ENCODE peak calls at places on chromosomes 16 and 17, in ten cellular contexts. E, S, P, U, T, K, A, X, N and G are unnamed samples.

GRCh38 chr17:75736173-75736835 is 15.0 kb downstream of the ITGB4 start:
- DNase-seq in E (no peak), S (no peak), P (no peak), U (no peak), T (no peak), K (no peak), A (peak; percentile 40), X (no peak), N (no peak), G (no peak)

GRCh38 chr16:84647830-84648594 is at the start of gene KLHL36:
- DNase-seq in E (no peak), S (peak; percentile 19), P (no peak), U (no peak), T (peak; percentile 68), K (peak; percentile 54), A (peak; percentile 79), X (no peak), N (no peak), G (peak; percentile 52)

GRCh38 chr17:66347661-66348604 is 45.5 kb downstream of the PRKCA start:
- DNase-seq in E (peak; percentile 56), S (peak; percentile 83), P (no peak), U (peak; percentile 57), T (no peak), K (peak; percentile 54), A (no peak), X (peak; percentile 36), N (no peak), G (no peak)

GRCh38 chr17:27199948-27200347 is 94.0 kb upstream of the WSB1 start:
- DNase-seq in E (no peak), S (peak; percentile 20), P (no peak), U (no peak), T (no peak), K (no peak), A (no peak), X (peak; percentile 8), N (no peak), G (no peak)

GRCh38 chr16:14668556-14669223 is 25.4 kb downstream of the PLA2G10 start:
- DNase-seq in E (no peak), S (no peak), P (no peak), U (no peak), T (no peak), K (no peak), A (no peak), X (no peak), N (no peak), G (no peak)

GRCh38 chr17:76983431-76983830 is 115.2 kb downstream of the MGAT5B start:
- DNase-seq in E (no peak), S (no peak), P (no peak), U (no peak), T (no peak), K (no peak), A (no peak), X (no peak), N (no peak), G (no peak)

GRCh38 chr16:57946181-57946801 is 24.6 kb downstream of the CNGB1 start:
- DNase-seq in E (no peak), S (no peak), P (no peak), U (no peak), T (peak; percentile 55), K (no peak), A (no peak), X (no peak), N (no peak), G (no peak)

GRCh38 chr16:84600343-84601229 is 17.3 kb downstream of the COTL1 start:
- DNase-seq in E (peak; percentile 45), S (no peak), P (no peak), U (no peak), T (no peak), K (peak; percentile 57), A (no peak), X (no peak), N (no peak), G (no peak)

GRCh38 chr17:37483311-37484039 is 6.2 kb upstream of the DUSP14 start:
- DNase-seq in E (peak; percentile 75), S (no peak), P (no peak), U (no peak), T (no peak), K (peak; percentile 99), A (no peak), X (no peak), N (no peak), G (no peak)

GRCh38 chr16:54587176-54587515 is 300.6 kb upstream of the IRX3 start:
- DNase-seq in E (no peak), S (no peak), P (no peak), U (no peak), T (no peak), K (no peak), A (no peak), X (no peak), N (no peak), G (no peak)

GRCh38 chr16:54585094-54585493 is 298.5 kb upstream of the IRX3 start:
- DNase-seq in E (no peak), S (no peak), P (no peak), U (no peak), T (no peak), K (no peak), A (peak; percentile 50), X (no peak), N (no peak), G (peak; percentile 62)

GRCh38 chr16:54584121-54584520 is 297.5 kb upstream of the IRX3 start:
- DNase-seq in E (no peak), S (no peak), P (no peak), U (no peak), T (peak; percentile 69), K (no peak), A (no peak), X (no peak), N (no peak), G (no peak)

GRCh38 chr16:54586474-54587175 is 300.0 kb upstream of the IRX3 start:
- DNase-seq in E (no peak), S (no peak), P (no peak), U (no peak), T (no peak), K (no peak), A (no peak), X (no peak), N (no peak), G (no peak)

DNA sequence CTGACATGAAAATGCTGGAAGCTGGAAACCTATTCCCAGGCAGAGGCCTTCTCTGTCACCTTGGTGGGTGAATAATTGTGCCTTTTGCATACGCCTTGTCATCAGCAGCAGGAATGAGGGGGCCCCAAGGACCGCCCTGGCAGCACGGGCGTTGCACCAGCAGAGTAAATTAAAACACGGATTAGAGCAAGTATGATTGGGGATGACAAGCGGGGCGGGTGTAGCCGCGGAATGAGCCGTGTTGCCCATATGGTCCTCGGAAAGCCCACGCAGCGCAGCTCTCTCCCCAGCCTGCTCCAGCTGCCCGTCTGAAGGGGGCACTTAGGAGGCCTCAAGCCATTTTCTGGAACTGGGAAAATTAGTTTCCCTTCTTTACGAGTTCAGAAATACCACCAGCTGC is 299.4 kb upstream of the IRX3 start:
- DNase-seq in E (no peak), S (no peak), P (no peak), U (no peak), T (no peak), K (no peak), A (peak; percentile 51), X (no peak), N (no peak), G (peak; percentile 32)
- H3K9ac ChIP-seq in E (no peak overlapping the region), S (no peak overlapping the region), P (no peak overlapping the region), U (no peak overlapping the region), T (no peak overlapping the region), K (no peak overlapping the region), A (no peak overlapping the region), X (no peak overlapping the region), N (no peak overlapping the region), G (no peak overlapping the region)

GRCh38 chr16:77442078-77442477 is 7.2 kb upstream of the ADAMTS18 start:
- DNase-seq in E (no peak), S (no peak), P (no peak), U (no peak), T (no peak), K (no peak), A (no peak), X (no peak), N (no peak), G (no peak)
- H3K9ac ChIP-seq in E (no peak overlapping the region), S (no peak overlapping the region), P (no peak overlapping the region), U (no peak overlapping the region), T (no peak overlapping the region), K (no peak overlapping the region), A (no peak overlapping the region), X (no peak overlapping the region), N (no peak overlapping the region), G (no peak overlapping the region)

GRCh38 chr16:71520550-71520949 is 5.7 kb upstream of the CHST4 start:
- DNase-seq in E (no peak), S (peak; percentile 15), P (no peak), U (no peak), T (peak; percentile 99), K (no peak), A (no peak), X (peak; percentile 60), N (no peak), G (no peak)

GRCh38 chr16:71528257-71528656 is 2.0 kb downstream of the CHST4 start:
- DNase-seq in E (no peak), S (no peak), P (no peak), U (no peak), T (no peak), K (no peak), A (no peak), X (no peak), N (no peak), G (no peak)

GRCh38 chr16:71528863-71529262 is 2.6 kb downstream of the CHST4 start:
- DNase-seq in E (no peak), S (no peak), P (no peak), U (no peak), T (no peak), K (no peak), A (no peak), X (no peak), N (no peak), G (no peak)

GRCh38 chr16:71524566-71525553 is 1.4 kb upstream of the CHST4 start:
- DNase-seq in E (no peak), S (no peak), P (no peak), U (no peak), T (peak; percentile 36), K (no peak), A (peak; percentile 54), X (peak; percentile 47), N (no peak), G (no peak)

GRCh38 chr16:71526111-71526998 is at the start of gene CHST4:
- DNase-seq in E (peak; percentile 74), S (no peak), P (no peak), U (no peak), T (peak; percentile 70), K (peak; percentile 24), A (peak; percentile 96), X (peak; percentile 70), N (no peak), G (peak; percentile 68)
- H3K9ac ChIP-seq in E (no peak within 1 kb of the TSS), S (no peak within 1 kb of the TSS), P (peak within 1 kb of the TSS; percentile 49), U (no peak within 1 kb of the TSS), T (no peak within 1 kb of the TSS), K (peak within 1 kb of the TSS; percentile 27), A (peak within 1 kb of the TSS; percentile 36), X (peak within 1 kb of the TSS; percentile 2), N (no peak within 1 kb of the TSS), G (no peak within 1 kb of the TSS)

GRCh38 chr16:67459066-67459857 is 21.7 kb downstream of the ATP6V0D1 start:
- DNase-seq in E (no peak), S (no peak), P (no peak), U (peak; percentile 70), T (no peak), K (peak; percentile 43), A (no peak), X (no peak), N (no peak), G (no peak)
- H3K9ac ChIP-seq in E (no peak overlapping the region), S (no peak overlapping the region), P (no peak overlapping the region), U (peak overlapping the region; percentile 3), T (no peak overlapping the region), K (peak overlapping the region; percentile 19), A (no peak overlapping the region), X (no peak overlapping the region), N (no peak overlapping the region), G (no peak overlapping the region)